ENCODE peak calls at places on chromosomes 1 and 21, in nine cellular contexts. One of them, this sample, is unnamed.
A peak's percentile ranks its signal among the peaks of the same experiment; 100 is the strongest.

GRCh38 chr1:168234846-168235547 is 9.2 kb downstream of the SFT2D2 start:
- DNase-seq in neural progenitor cell: peak; percentile 59
- DNase-seq in choroid plexus epithelial cell: peak; percentile 75
- DNase-seq in IMR-90: peak; percentile 43
- DNase-seq in psoas muscle: no peak
- DNase-seq in astrocyte of the spinal cord: peak; percentile 24
- DNase-seq in nephron progenitor cell: no peak
- DNase-seq in AG04450: no peak
- DNase-seq in fibroblast of villous mesenchyme: peak; percentile 47
- DNase-seq in this sample: peak; percentile 54

GRCh38 chr1:3838788-3839187 is 18.2 kb downstream of the CEP104 start:
- DNase-seq in fibroblast of villous mesenchyme: no peak
- DNase-seq in nephron progenitor cell: no peak
- DNase-seq in astrocyte of the spinal cord: no peak
- DNase-seq in choroid plexus epithelial cell: no peak
- DNase-seq in psoas muscle: no peak
- DNase-seq in AG04450: no peak
- DNase-seq in IMR-90: no peak
- DNase-seq in neural progenitor cell: no peak
- DNase-seq in this sample: no peak

GRCh38 chr1:218718216-218718615 is 373.1 kb downstream of the TGFB2 start:
- DNase-seq in IMR-90: peak; percentile 37
- DNase-seq in astrocyte of the spinal cord: peak; percentile 77
- DNase-seq in nephron progenitor cell: no peak
- DNase-seq in neural progenitor cell: no peak
- DNase-seq in fibroblast of villous mesenchyme: no peak
- DNase-seq in AG04450: no peak
- DNase-seq in choroid plexus epithelial cell: peak; percentile 67
- DNase-seq in psoas muscle: no peak
- DNase-seq in this sample: no peak

GRCh38 chr1:214473392-214473791 is 78.0 kb downstream of the PTPN14 start:
- DNase-seq in fibroblast of villous mesenchyme: peak; percentile 83
- DNase-seq in choroid plexus epithelial cell: peak; percentile 84
- DNase-seq in psoas muscle: no peak
- DNase-seq in astrocyte of the spinal cord: peak; percentile 35
- DNase-seq in nephron progenitor cell: no peak
- DNase-seq in AG04450: peak; percentile 39
- DNase-seq in IMR-90: peak; percentile 76
- DNase-seq in neural progenitor cell: no peak
- DNase-seq in this sample: no peak

GRCh38 chr21:35019631-35020032 is 29.5 kb downstream of the RUNX1 start:
- DNase-seq in fibroblast of villous mesenchyme: peak; percentile 20
- DNase-seq in neural progenitor cell: no peak
- DNase-seq in AG04450: no peak
- DNase-seq in choroid plexus epithelial cell: no peak
- DNase-seq in IMR-90: no peak
- DNase-seq in nephron progenitor cell: no peak
- DNase-seq in psoas muscle: no peak
- DNase-seq in astrocyte of the spinal cord: no peak
- DNase-seq in this sample: no peak

GRCh38 chr1:119735217-119735616 is 23.5 kb downstream of the PHGDH start:
- DNase-seq in IMR-90: no peak
- DNase-seq in choroid plexus epithelial cell: no peak
- DNase-seq in neural progenitor cell: no peak
- DNase-seq in AG04450: no peak
- DNase-seq in psoas muscle: no peak
- DNase-seq in astrocyte of the spinal cord: no peak
- DNase-seq in nephron progenitor cell: no peak
- DNase-seq in fibroblast of villous mesenchyme: no peak
- DNase-seq in this sample: no peak

GRCh38 chr1:233443040-233443439 is 115.5 kb downstream of the MAP3K21 start:
- DNase-seq in psoas muscle: no peak
- DNase-seq in astrocyte of the spinal cord: peak; percentile 59
- DNase-seq in fibroblast of villous mesenchyme: no peak
- DNase-seq in IMR-90: no peak
- DNase-seq in neural progenitor cell: no peak
- DNase-seq in nephron progenitor cell: no peak
- DNase-seq in choroid plexus epithelial cell: peak; percentile 2
- DNase-seq in AG04450: no peak
- DNase-seq in this sample: no peak

GRCh38 chr1:77405186-77405585 is 123.4 kb downstream of the AK5 start:
- DNase-seq in fibroblast of villous mesenchyme: no peak
- DNase-seq in choroid plexus epithelial cell: no peak
- DNase-seq in AG04450: no peak
- DNase-seq in neural progenitor cell: no peak
- DNase-seq in IMR-90: no peak
- DNase-seq in nephron progenitor cell: no peak
- DNase-seq in psoas muscle: no peak
- DNase-seq in astrocyte of the spinal cord: no peak
- DNase-seq in this sample: no peak

GRCh38 chr21:17343055-17343454 is 169.8 kb upstream of the CXADR start:
- DNase-seq in psoas muscle: no peak
- DNase-seq in nephron progenitor cell: peak; percentile 42
- DNase-seq in IMR-90: peak; percentile 13
- DNase-seq in neural progenitor cell: peak; percentile 75
- DNase-seq in AG04450: no peak
- DNase-seq in astrocyte of the spinal cord: peak; percentile 13
- DNase-seq in fibroblast of villous mesenchyme: peak; percentile 8
- DNase-seq in choroid plexus epithelial cell: peak; percentile 42
- DNase-seq in this sample: no peak

GRCh38 chr1:231216515-231216914 is 24.5 kb upstream of the GNPAT start:
- DNase-seq in choroid plexus epithelial cell: no peak
- DNase-seq in nephron progenitor cell: peak; percentile 19
- DNase-seq in astrocyte of the spinal cord: no peak
- DNase-seq in psoas muscle: no peak
- DNase-seq in fibroblast of villous mesenchyme: no peak
- DNase-seq in AG04450: no peak
- DNase-seq in IMR-90: no peak
- DNase-seq in neural progenitor cell: no peak
- DNase-seq in this sample: peak; percentile 22

GRCh38 chr21:41883582-41883981 is 4.4 kb upstream of the PRDM15 start:
- DNase-seq in psoas muscle: no peak
- DNase-seq in fibroblast of villous mesenchyme: no peak
- DNase-seq in choroid plexus epithelial cell: peak; percentile 11
- DNase-seq in nephron progenitor cell: no peak
- DNase-seq in AG04450: no peak
- DNase-seq in astrocyte of the spinal cord: no peak
- DNase-seq in neural progenitor cell: no peak
- DNase-seq in IMR-90: peak; percentile 12
- DNase-seq in this sample: no peak

GRCh38 chr1:110606784-110607662 is 865 bp upstream of the KCNA2 start:
- DNase-seq in astrocyte of the spinal cord: no peak
- DNase-seq in IMR-90: no peak
- DNase-seq in psoas muscle: no peak
- DNase-seq in neural progenitor cell: peak; percentile 65
- DNase-seq in nephron progenitor cell: peak; percentile 53
- DNase-seq in fibroblast of villous mesenchyme: no peak
- DNase-seq in choroid plexus epithelial cell: peak; percentile 9
- DNase-seq in AG04450: no peak
- DNase-seq in this sample: peak; percentile 44

GRCh38 chr1:110607663-110608230 is 1.6 kb upstream of the KCNA2 start:
- DNase-seq in nephron progenitor cell: no peak
- DNase-seq in neural progenitor cell: peak; percentile 23
- DNase-seq in AG04450: no peak
- DNase-seq in astrocyte of the spinal cord: no peak
- DNase-seq in fibroblast of villous mesenchyme: no peak
- DNase-seq in IMR-90: no peak
- DNase-seq in psoas muscle: no peak
- DNase-seq in choroid plexus epithelial cell: no peak
- DNase-seq in this sample: no peak

GRCh38 chr1:110604586-110605148 is 1.5 kb downstream of the KCNA2 start:
- DNase-seq in nephron progenitor cell: no peak
- DNase-seq in fibroblast of villous mesenchyme: no peak
- DNase-seq in IMR-90: no peak
- DNase-seq in psoas muscle: no peak
- DNase-seq in neural progenitor cell: no peak
- DNase-seq in choroid plexus epithelial cell: no peak
- DNase-seq in astrocyte of the spinal cord: no peak
- DNase-seq in AG04450: no peak
- DNase-seq in this sample: no peak

GRCh38 chr1:110605446-110605845 is 712 bp downstream of the KCNA2 start:
- DNase-seq in neural progenitor cell: no peak
- DNase-seq in choroid plexus epithelial cell: no peak
- DNase-seq in IMR-90: no peak
- DNase-seq in AG04450: no peak
- DNase-seq in astrocyte of the spinal cord: no peak
- DNase-seq in nephron progenitor cell: no peak
- DNase-seq in psoas muscle: no peak
- DNase-seq in fibroblast of villous mesenchyme: no peak
- DNase-seq in this sample: no peak

GRCh38 chr1:110605901-110606783 is at the start of gene KCNA2:
- DNase-seq in AG04450: no peak
- DNase-seq in astrocyte of the spinal cord: no peak
- DNase-seq in IMR-90: no peak
- DNase-seq in neural progenitor cell: peak; percentile 83
- DNase-seq in fibroblast of villous mesenchyme: no peak
- DNase-seq in psoas muscle: peak; percentile 71
- DNase-seq in nephron progenitor cell: peak; percentile 78
- DNase-seq in choroid plexus epithelial cell: peak; percentile 8
- DNase-seq in this sample: peak; percentile 44
- TF ChIP-seq CTCF in AG04450: no peak
- TF ChIP-seq CTCF in astrocyte of the spinal cord: no peak
- TF ChIP-seq CTCF in IMR-90: no peak
- TF ChIP-seq CTCF in neural progenitor cell: peak; percentile 9
- TF ChIP-seq CTCF in fibroblast of villous mesenchyme: no peak
- TF ChIP-seq CTCF in psoas muscle: no peak
- TF ChIP-seq CTCF in nephron progenitor cell: no peak
- TF ChIP-seq CTCF in choroid plexus epithelial cell: no peak
- TF ChIP-seq CTCF in this sample: no peak

DNA sequence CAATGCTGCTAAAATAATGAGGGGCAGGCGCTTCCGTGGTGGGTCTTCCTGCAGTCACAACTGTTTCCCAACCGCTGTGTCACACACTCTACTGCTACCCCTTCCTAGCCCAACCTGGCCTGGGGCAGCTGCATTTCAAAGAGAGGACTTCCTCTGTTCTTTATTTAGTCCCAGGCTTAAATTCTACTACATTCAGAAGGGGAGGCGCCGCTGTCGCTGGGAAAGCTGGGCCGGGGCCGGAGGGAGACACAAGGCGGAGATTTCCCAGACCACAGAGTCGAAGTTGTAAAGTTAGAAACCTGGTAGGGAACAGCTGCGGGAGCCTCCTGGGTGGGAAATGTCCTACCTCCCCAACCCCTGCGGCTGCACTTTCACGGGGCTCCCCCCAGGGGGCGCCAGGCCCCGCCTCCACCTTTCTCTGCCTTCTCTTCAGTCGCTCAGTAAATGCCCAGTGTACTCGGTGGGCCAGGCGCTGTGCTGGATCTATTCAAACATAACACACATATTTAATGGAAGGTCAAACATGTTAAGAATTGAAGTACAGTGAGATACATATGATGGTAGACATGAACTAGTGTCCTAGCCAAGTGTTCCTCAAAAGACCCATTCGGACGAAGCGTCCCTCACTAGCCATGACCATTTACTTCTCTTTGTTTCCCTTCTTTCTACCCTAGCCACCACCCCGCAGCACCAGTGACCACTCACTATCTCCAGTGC is 23.1 kb downstream of the DYRK3 start:
- DNase-seq in astrocyte of the spinal cord: peak; percentile 27
- DNase-seq in choroid plexus epithelial cell: peak; percentile 41
- DNase-seq in fibroblast of villous mesenchyme: peak; percentile 47
- DNase-seq in IMR-90: no peak
- DNase-seq in neural progenitor cell: peak; percentile 68
- DNase-seq in AG04450: no peak
- DNase-seq in nephron progenitor cell: peak; percentile 63
- DNase-seq in psoas muscle: peak; percentile 82
- DNase-seq in this sample: peak; percentile 83
- TF ChIP-seq CTCF in astrocyte of the spinal cord: peak; percentile 81
- TF ChIP-seq CTCF in choroid plexus epithelial cell: peak; percentile 85
- TF ChIP-seq CTCF in fibroblast of villous mesenchyme: peak; percentile 85
- TF ChIP-seq CTCF in IMR-90: peak; percentile 59
- TF ChIP-seq CTCF in neural progenitor cell: peak; percentile 87
- TF ChIP-seq CTCF in AG04450: peak; percentile 73
- TF ChIP-seq CTCF in nephron progenitor cell: peak; percentile 87
- TF ChIP-seq CTCF in psoas muscle: peak; percentile 90
- TF ChIP-seq CTCF in this sample: peak; percentile 73

DNA sequence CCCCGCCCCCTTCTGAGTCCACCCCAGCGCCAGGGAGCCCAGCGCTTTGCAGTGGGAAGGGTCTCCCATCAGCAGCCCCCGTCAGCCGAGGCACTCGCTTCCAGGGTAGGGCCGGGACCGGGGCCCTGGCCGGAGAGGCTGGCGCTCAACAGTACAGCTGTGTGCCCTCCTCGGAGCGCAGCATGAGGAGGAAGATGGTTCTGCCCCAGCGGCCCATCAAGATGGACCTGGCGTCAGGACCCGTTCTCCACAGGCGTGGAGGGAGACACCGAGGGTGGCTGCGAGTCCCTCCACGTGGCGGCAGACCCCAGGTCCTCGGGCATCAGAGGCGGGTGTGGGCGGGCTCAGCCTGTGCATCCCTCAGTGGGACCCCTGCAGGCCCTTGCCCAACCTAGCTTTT is 54.3 kb downstream of the MORN1 start:
- DNase-seq in astrocyte of the spinal cord: no peak
- DNase-seq in nephron progenitor cell: no peak
- DNase-seq in choroid plexus epithelial cell: no peak
- DNase-seq in psoas muscle: no peak
- DNase-seq in AG04450: no peak
- DNase-seq in fibroblast of villous mesenchyme: no peak
- DNase-seq in neural progenitor cell: no peak
- DNase-seq in IMR-90: no peak
- DNase-seq in this sample: no peak
- TF ChIP-seq CTCF in astrocyte of the spinal cord: no peak
- TF ChIP-seq CTCF in nephron progenitor cell: no peak
- TF ChIP-seq CTCF in choroid plexus epithelial cell: no peak
- TF ChIP-seq CTCF in psoas muscle: no peak
- TF ChIP-seq CTCF in AG04450: no peak
- TF ChIP-seq CTCF in fibroblast of villous mesenchyme: no peak
- TF ChIP-seq CTCF in neural progenitor cell: no peak
- TF ChIP-seq CTCF in IMR-90: no peak
- TF ChIP-seq CTCF in this sample: no peak

GRCh38 chr1:201260648-201261311 is 22.5 kb upstream of the PKP1 start:
- DNase-seq in IMR-90: no peak
- DNase-seq in neural progenitor cell: no peak
- DNase-seq in AG04450: no peak
- DNase-seq in nephron progenitor cell: no peak
- DNase-seq in choroid plexus epithelial cell: no peak
- DNase-seq in astrocyte of the spinal cord: no peak
- DNase-seq in psoas muscle: no peak
- DNase-seq in fibroblast of villous mesenchyme: no peak
- DNase-seq in this sample: peak; percentile 9

GRCh38 chr1:201260236-201260591 is 23.1 kb upstream of the PKP1 start:
- DNase-seq in fibroblast of villous mesenchyme: no peak
- DNase-seq in astrocyte of the spinal cord: no peak
- DNase-seq in AG04450: no peak
- DNase-seq in nephron progenitor cell: no peak
- DNase-seq in IMR-90: no peak
- DNase-seq in neural progenitor cell: no peak
- DNase-seq in choroid plexus epithelial cell: no peak
- DNase-seq in psoas muscle: no peak
- DNase-seq in this sample: no peak

GRCh38 chr1:201258763-201259230 is 24.5 kb upstream of the PKP1 start:
- DNase-seq in psoas muscle: no peak
- DNase-seq in IMR-90: no peak
- DNase-seq in astrocyte of the spinal cord: no peak
- DNase-seq in AG04450: no peak
- DNase-seq in neural progenitor cell: no peak
- DNase-seq in fibroblast of villous mesenchyme: no peak
- DNase-seq in nephron progenitor cell: no peak
- DNase-seq in choroid plexus epithelial cell: no peak
- DNase-seq in this sample: peak; percentile 17

GRCh38 chr1:201261771-201262547 is 21.3 kb upstream of the PKP1 start:
- DNase-seq in IMR-90: peak; percentile 26
- DNase-seq in astrocyte of the spinal cord: no peak
- DNase-seq in neural progenitor cell: no peak
- DNase-seq in nephron progenitor cell: no peak
- DNase-seq in psoas muscle: no peak
- DNase-seq in fibroblast of villous mesenchyme: no peak
- DNase-seq in AG04450: no peak
- DNase-seq in choroid plexus epithelial cell: no peak
- DNase-seq in this sample: peak; percentile 10

GRCh38 chr1:201259476-201260235 is 23.6 kb upstream of the PKP1 start:
- DNase-seq in choroid plexus epithelial cell: no peak
- DNase-seq in fibroblast of villous mesenchyme: no peak
- DNase-seq in neural progenitor cell: peak; percentile 27
- DNase-seq in psoas muscle: no peak
- DNase-seq in AG04450: no peak
- DNase-seq in astrocyte of the spinal cord: peak; percentile 33
- DNase-seq in IMR-90: peak; percentile 43
- DNase-seq in nephron progenitor cell: no peak
- DNase-seq in this sample: peak; percentile 23
- TF ChIP-seq CTCF in choroid plexus epithelial cell: no peak
- TF ChIP-seq CTCF in fibroblast of villous mesenchyme: no peak
- TF ChIP-seq CTCF in neural progenitor cell: no peak
- TF ChIP-seq CTCF in psoas muscle: no peak
- TF ChIP-seq CTCF in AG04450: no peak
- TF ChIP-seq CTCF in astrocyte of the spinal cord: no peak
- TF ChIP-seq CTCF in IMR-90: no peak
- TF ChIP-seq CTCF in nephron progenitor cell: no peak
- TF ChIP-seq CTCF in this sample: no peak

This sample was measured in GM13976.